ENCODE peak calls at places on chromosome 17, in five cellular contexts. S is ovary, Q is GM23248, E is SK-N-SH, J is cardiac muscle cell. M is an unnamed sample.

GRCh38 chr17:4715071-4715749 is 4.8 kb downstream of the ARRB2 start:
- DNase-seq in E (no peak), Q (no peak), J (no peak), S (no peak), M (no peak)

GRCh38 chr17:7686221-7687071 is 844 bp downstream of the TP53 start:
- DNase-seq in Q (peak; percentile 90), S (peak; percentile 80), J (peak; percentile 91), E (peak; percentile 80), M (peak; percentile 90)

GRCh38 chr17:44071772-44072171 is 1.2 kb downstream of the G6PC3 start:
- DNase-seq in S (no peak), Q (peak; percentile 48), J (no peak), E (no peak), M (peak; percentile 53)

GRCh38 chr17:81295031-81295677 is at the start of gene SLC38A10:
- DNase-seq in S (peak; percentile 93), J (peak; percentile 85), E (peak; percentile 100), Q (peak; percentile 95), M (peak; percentile 72)

GRCh38 chr17:6365187-6365943 is 69.6 kb downstream of the AIPL1 start:
- DNase-seq in S (no peak), Q (peak; percentile 35), J (peak; percentile 33), E (no peak), M (peak; percentile 10)

GRCh38 chr17:16419929-16420271 is 4.5 kb downstream of the TRPV2 start:
- DNase-seq in Q (peak; percentile 83), E (no peak), J (peak; percentile 67), S (peak; percentile 25), M (peak; percentile 69)

GRCh38 chr17:55632236-55632635 is 90.4 kb downstream of the TMEM100 start:
- DNase-seq in E (no peak), J (no peak), S (no peak), Q (no peak), M (peak; percentile 13)

GRCh38 chr17:382644-383533 is 30.3 kb upstream of the RPH3AL start:
- DNase-seq in S (no peak), E (peak; percentile 73), Q (peak; percentile 57), J (peak; percentile 61), M (no peak)

GRCh38 chr17:49093131-49093530 is 39.4 kb upstream of the B4GALNT2 start:
- DNase-seq in Q (no peak), S (no peak), E (no peak), J (no peak), M (no peak)

GRCh38 chr17:82118815-82119380 is 20.9 kb upstream of the FASN start:
- DNase-seq in S (no peak), Q (no peak), E (peak; percentile 19), J (peak; percentile 86), M (no peak)

GRCh38 chr17:62690168-62690897 is 62.9 kb downstream of the MRC2 start:
- DNase-seq in E (no peak), Q (no peak), S (no peak), J (no peak), M (no peak)

GRCh38 chr17:63694229-63694973 is 5.5 kb downstream of the LIMD2 start:
- DNase-seq in Q (no peak), E (peak; percentile 84), S (no peak), J (peak; percentile 6), M (no peak)

GRCh38 chr17:79272666-79273219 is 198.1 kb downstream of the ENGASE start:
- DNase-seq in E (peak; percentile 85), J (no peak), S (no peak), Q (peak; percentile 57), M (peak; percentile 9)

GRCh38 chr17:63454915-63455314 is 8.8 kb upstream of the CYB561 start:
- DNase-seq in J (no peak), E (peak; percentile 77), Q (no peak), S (no peak), M (no peak)

GRCh38 chr17:82267575-82268379 is 5.7 kb downstream of the CSNK1D start:
- DNase-seq in Q (peak; percentile 98), E (peak; percentile 66), S (peak; percentile 81), J (peak; percentile 94), M (no peak)

GRCh38 chr17:30819941-30820705 is 4.4 kb downstream of the CRLF3 start:
- DNase-seq in S (no peak), Q (peak; percentile 13), J (peak; percentile 65), E (no peak), M (no peak)

DNA sequence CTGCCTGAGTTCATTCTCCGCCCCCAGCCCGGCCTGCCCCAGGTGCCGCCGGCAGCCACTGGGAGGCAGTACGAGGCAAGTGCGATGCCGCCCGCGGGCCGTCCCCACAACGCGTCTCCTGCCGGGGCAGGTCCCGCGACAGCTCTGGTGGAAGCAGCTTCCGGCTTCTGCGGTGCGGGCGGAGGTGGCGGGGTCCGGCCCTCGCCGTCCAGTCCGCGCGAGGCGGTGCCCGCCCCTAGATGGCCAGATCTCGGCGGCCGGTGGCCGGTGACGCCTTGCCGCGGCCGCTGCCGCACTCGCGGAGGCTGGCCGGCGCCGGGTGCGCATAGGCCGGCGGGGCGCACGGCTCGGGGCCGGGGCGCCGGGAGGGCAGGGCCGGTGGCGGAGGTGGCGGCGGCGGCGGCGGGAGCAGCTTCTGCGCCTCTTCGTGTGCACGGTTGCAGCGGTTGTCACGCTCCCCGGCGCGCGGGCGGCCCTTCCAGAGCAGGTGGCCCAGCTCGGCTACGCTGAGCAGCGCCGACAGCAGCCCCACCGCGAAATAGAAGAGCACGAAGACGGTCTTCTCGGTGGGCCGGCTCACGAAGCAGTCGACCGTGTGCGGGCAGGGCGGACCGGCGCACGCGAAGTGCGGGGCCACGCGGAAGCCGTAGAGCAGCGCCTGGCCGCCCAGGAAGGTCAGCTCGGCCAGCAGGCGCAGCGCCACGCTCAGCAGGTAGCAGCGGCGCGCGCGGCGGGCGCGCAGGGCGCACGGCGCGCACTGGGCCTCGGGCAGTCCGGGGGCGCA is 1.6 kb downstream of the GJD3 start:
- DNase-seq in J (peak; percentile 80), Q (peak; percentile 89), S (peak; percentile 45), E (peak; percentile 93), M (peak; percentile 57)
- H3K27ac ChIP-seq in J (no peak overlapping the region), Q (no peak overlapping the region), S (no peak overlapping the region), E (no peak overlapping the region), M (no peak overlapping the region)

GRCh38 chr17:35789044-35789443 is 6.4 kb downstream of the MMP28 start:
- DNase-seq in E (no peak), S (no peak), Q (peak; percentile 30), J (no peak), M (no peak)
- H3K27me3 ChIP-seq in E (peaks cover 18% of the 10 kb centered on the region), S (no peaks in the 10 kb centered on the region), Q (peaks cover 17% of the 10 kb centered on the region), J (peaks cover 45% of the 10 kb centered on the region), M (no peaks in the 10 kb centered on the region)

GRCh38 chr17:61249649-61250301 is 149.9 kb upstream of the TBX2 start:
- DNase-seq in J (no peak), E (no peak), Q (no peak), S (no peak), M (no peak)
- H3K4me1 ChIP-seq in J (peaks cover 62% of the 10 kb centered on the region), E (peaks cover 47% of the 10 kb centered on the region), Q (peaks cover 49% of the 10 kb centered on the region), S (peaks cover 4% of the 10 kb centered on the region), M (peaks cover 3% of the 10 kb centered on the region)

DNA sequence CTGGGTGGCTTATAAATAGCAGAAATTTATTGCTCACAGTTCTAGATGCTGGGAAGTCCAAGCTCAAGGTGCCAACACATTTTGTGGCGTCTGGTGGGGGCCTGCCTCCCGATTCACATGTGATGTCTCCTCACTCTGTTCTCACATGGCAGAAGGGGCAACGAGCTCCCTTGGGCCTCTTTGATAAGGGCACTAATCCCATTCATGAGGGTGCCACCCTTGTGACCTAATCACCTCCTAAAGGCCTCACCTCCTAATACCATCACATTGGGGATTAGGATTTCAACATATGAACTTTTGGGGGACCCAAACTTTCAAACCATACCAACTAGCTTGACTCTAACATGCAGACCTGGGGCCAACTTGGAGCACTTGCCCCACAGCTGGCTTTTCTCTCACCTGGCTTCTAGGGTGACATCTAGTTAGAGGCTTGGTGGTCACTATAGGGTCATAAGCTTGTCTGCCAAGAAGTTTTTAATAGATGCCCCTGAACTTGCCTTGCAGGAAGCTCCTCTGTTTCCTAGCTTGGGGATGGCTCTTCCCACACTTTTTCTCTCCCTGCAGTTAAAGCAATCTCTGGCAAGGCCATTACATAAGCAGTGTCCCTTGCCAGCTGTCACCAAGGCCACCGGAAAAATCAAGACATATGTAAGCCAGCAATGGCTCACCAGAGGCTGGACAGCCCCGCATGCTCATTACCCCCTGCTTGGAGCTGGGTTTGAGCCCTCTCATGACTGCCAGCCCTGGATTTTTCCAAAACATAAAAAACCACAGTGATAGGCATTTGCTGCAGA is 8.4 kb upstream of the MED9 start:
- DNase-seq in Q (no peak), E (no peak), S (no peak), J (no peak), M (no peak)
- H3K27ac ChIP-seq in Q (no peak overlapping the region), E (no peak overlapping the region), S (no peak overlapping the region), J (no peak overlapping the region), M (no peak overlapping the region)

M was measured in foreskin keratinocyte.